ENCODE peak calls at places on chromosomes 3 and 15, in four cellular contexts. N is left ventricle myocardium inferior, Z is spleen, U is neuronal stem cell. Y is an unnamed sample.
A peak's percentile ranks its signal among the peaks of the same experiment; 100 is the strongest.

GRCh38 chr15:57925650-57926049 is 139.9 kb downstream of the ALDH1A2 start:
- DNase-seq in N (no peak), Z (no peak), U (no peak), Y (no peak)

GRCh38 chr3:153669527-153669926 is 451.7 kb upstream of the ARHGEF26 start:
- DNase-seq in N (no peak), Z (no peak), U (no peak), Y (no peak)

GRCh38 chr15:88661766-88662556 is 23.1 kb downstream of the ISG20 start:
- DNase-seq in N (no peak), Z (no peak), U (no peak), Y (no peak)

GRCh38 chr15:70182858-70183695 is 85.4 kb upstream of the TLE3 start:
- DNase-seq in N (no peak), Z (peak; percentile 16), U (no peak), Y (no peak)

GRCh38 chr15:52783191-52783829 is 6.8 kb downstream of the ONECUT1 start:
- DNase-seq in N (no peak), Z (no peak), U (peak; percentile 85), Y (peak; percentile 69)

GRCh38 chr3:2096196-2096595 is 2.5 kb upstream of the CNTN4 start:
- DNase-seq in N (no peak), Z (no peak), U (no peak), Y (no peak)

GRCh38 chr3:180855364-180855763 is 57.1 kb upstream of the FXR1 start:
- DNase-seq in N (no peak), Z (no peak), U (peak; percentile 11), Y (peak; percentile 43)

GRCh38 chr3:99188936-99189335 is 287.4 kb upstream of the DCBLD2 start:
- DNase-seq in N (no peak), Z (no peak), U (no peak), Y (no peak)

GRCh38 chr3:19147905-19148767 is at the start of gene KCNH8:
- DNase-seq in N (no peak), Z (peak; percentile 79), U (peak; percentile 39), Y (no peak)

GRCh38 chr3:27216295-27216694 is 152.9 kb downstream of the NEK10 start:
- DNase-seq in N (no peak), Z (no peak), U (no peak), Y (no peak)

GRCh38 chr3:59286791-59287531 is 237.1 kb upstream of the CFAP20DC start:
- DNase-seq in N (no peak), Z (no peak), U (no peak), Y (no peak)

GRCh38 chr15:59825926-59826325 is 136.8 kb upstream of the BNIP2 start:
- DNase-seq in N (no peak), Z (no peak), U (no peak), Y (no peak)

GRCh38 chr3:28115316-28115715 is 126.1 kb upstream of the CMC1 start:
- DNase-seq in N (no peak), Z (no peak), U (no peak), Y (no peak)

GRCh38 chr3:150249776-150250175 is 158.3 kb upstream of the TSC22D2 start:
- DNase-seq in N (no peak), Z (no peak), U (no peak), Y (no peak)

GRCh38 chr3:143608966-143609365 is 239.3 kb downstream of the SLC9A9 start:
- DNase-seq in N (no peak), Z (no peak), U (no peak), Y (no peak)

GRCh38 chr3:147030274-147030673 is 376.1 kb downstream of the ZIC4 start:
- DNase-seq in N (no peak), Z (no peak), U (no peak), Y (no peak)

GRCh38 chr3:38497026-38497425 is 886 bp downstream of the EXOG start:
- DNase-seq in N (no peak), Z (no peak), U (no peak), Y (no peak)

GRCh38 chr15:76337047-76337738 is 620 bp downstream of the ISL2 start:
- DNase-seq in N (no peak), Z (no peak), U (no peak), Y (no peak)

GRCh38 chr15:69919816-69920215 is 177.9 kb downstream of the TLE3 start:
- DNase-seq in N (no peak), Z (no peak), U (peak; percentile 77), Y (no peak)

GRCh38 chr3:98114264-98114663 is 16.3 kb upstream of the OR5H1 start:
- DNase-seq in N (no peak), Z (no peak), U (no peak), Y (no peak)

GRCh38 chr3:145760036-145760435 is 400.9 kb downstream of the PLOD2 start:
- DNase-seq in N (no peak), Z (no peak), U (no peak), Y (no peak)

GRCh38 chr15:39511915-39512260 is 69.0 kb upstream of the THBS1 start:
- DNase-seq in N (peak; percentile 22), Z (no peak), U (no peak), Y (no peak)

GRCh38 chr3:8632402-8633237 is 12.0 kb downstream of the SSUH2 start:
- DNase-seq in N (no peak), Z (no peak), U (no peak), Y (no peak)

GRCh38 chr3:134008630-134009156 is 21.0 kb downstream of the SLCO2A1 start:
- DNase-seq in N (no peak), Z (no peak), U (no peak), Y (no peak)

GRCh38 chr3:169666079-169666436 is 2.5 kb upstream of the MECOM start:
- DNase-seq in N (no peak), Z (no peak), U (peak; percentile 20), Y (no peak)

GRCh38 chr15:39747326-39747725 is 35.3 kb downstream of the FSIP1 start:
- DNase-seq in N (no peak), Z (no peak), U (no peak), Y (no peak)

GRCh38 chr3:128563439-128563838 is 70.4 kb upstream of the GATA2 start:
- DNase-seq in N (no peak), Z (no peak), U (no peak), Y (no peak)

GRCh38 chr3:128561504-128561903 is 68.5 kb upstream of the GATA2 start:
- DNase-seq in N (no peak), Z (no peak), U (no peak), Y (no peak)

GRCh38 chr3:128557531-128558280 is 64.7 kb upstream of the GATA2 start:
- DNase-seq in N (no peak), Z (no peak), U (no peak), Y (no peak)

GRCh38 chr3:128559486-128560225 is 66.7 kb upstream of the GATA2 start:
- DNase-seq in N (no peak), Z (no peak), U (no peak), Y (no peak)

GRCh38 chr3:128560768-128561167 is 67.8 kb upstream of the GATA2 start:
- DNase-seq in N (no peak), Z (no peak), U (no peak), Y (no peak)
- H3K27ac ChIP-seq in N (no peak overlapping the region), Z (no peak overlapping the region), U (no peak overlapping the region), Y (no peak overlapping the region)

GRCh38 chr15:67812232-67812631 is 13.1 kb upstream of the SKOR1 start:
- DNase-seq in N (no peak), Z (peak; percentile 80), U (no peak), Y (peak; percentile 47)
- H3K27ac ChIP-seq in N (no peak overlapping the region), Z (no peak overlapping the region), U (no peak overlapping the region), Y (no peak overlapping the region)

DNA sequence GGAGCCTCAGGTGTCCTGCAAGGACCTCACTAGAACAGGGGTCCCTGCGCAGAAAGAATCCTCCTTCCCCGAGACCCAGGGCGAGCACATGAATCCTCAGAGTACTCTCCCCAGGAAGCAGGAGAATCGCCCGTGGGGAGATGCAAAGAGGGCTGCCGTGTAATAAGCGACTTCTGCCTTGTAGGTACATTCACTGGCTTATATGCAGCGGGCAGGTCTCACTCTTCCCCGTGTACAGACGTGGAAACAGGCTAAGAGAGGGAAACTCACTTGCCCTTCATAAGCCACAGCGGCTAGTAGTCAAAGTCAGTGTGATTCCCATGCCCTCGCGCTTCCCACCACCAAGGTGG is 391 bp downstream of the PIF1 start:
- DNase-seq in N (no peak), Z (no peak), U (no peak), Y (no peak)
- H3K27ac ChIP-seq in N (no peak overlapping the region), Z (peak overlapping the region; percentile 85), U (peak overlapping the region; percentile 29), Y (peak overlapping the region; percentile 81)

GRCh38 chr3:131501949-131502348 is 822 bp downstream of the MRPL3 start:
- DNase-seq in N (no peak), Z (no peak), U (no peak), Y (no peak)
- H3K27ac ChIP-seq in N (peak overlapping the region; percentile 84), Z (peak overlapping the region; percentile 83), U (no peak overlapping the region), Y (peak overlapping the region; percentile 94)

Y was measured in H1.